ENCODE peak calls at places on chromosome 20, in five cellular contexts. I, B, G, T and C are unnamed samples.

GRCh38 chr20:14264869-14265268 is 72.5 kb downstream of the FLRT3 start:
- DNase-seq in B (peak), G (no peak), T (no peak), I (no peak), C (no peak)

GRCh38 chr20:31975874-31976273 is 7.9 kb downstream of the XKR7 start:
- DNase-seq in I (no peak), B (no peak), G (no peak), T (no peak), C (no peak)

GRCh38 chr20:41889125-41889870 is 271.1 kb upstream of the CHD6 start:
- DNase-seq in B (peak), I (no peak), T (no peak), G (no peak), C (no peak)

GRCh38 chr20:59680148-59680650 is 75.9 kb downstream of the PHACTR3 start:
- DNase-seq in B (no peak), I (no peak), G (no peak), T (no peak), C (no peak)

GRCh38 chr20:61516398-61517208 is 264.5 kb downstream of the CDH4 start:
- DNase-seq in T (no peak), G (no peak), B (no peak), I (no peak), C (no peak)

GRCh38 chr20:34586488-34587163 is 28.1 kb downstream of the MAP1LC3A start:
- DNase-seq in B (no peak), T (no peak), G (no peak), I (no peak), C (no peak)

GRCh38 chr20:5080384-5080877 is 39.3 kb downstream of the PCNA start:
- DNase-seq in I (no peak), B (no peak), G (peak), T (no peak), C (peak)

GRCh38 chr20:46959081-46959692 is 64.5 kb downstream of the EYA2 start:
- DNase-seq in I (no peak), T (peak), B (peak), G (no peak), C (no peak)

GRCh38 chr20:59938221-59938620 is 1.9 kb downstream of the PPP1R3D start:
- DNase-seq in I (no peak), T (no peak), G (no peak), B (peak), C (no peak)

GRCh38 chr20:32966881-32967781 is 37.1 kb downstream of the SUN5 start:
- DNase-seq in I (no peak), T (no peak), B (no peak), G (peak), C (peak)

GRCh38 chr20:9147553-9148024 is 78.7 kb downstream of the PLCB4 start:
- DNase-seq in G (no peak), T (no peak), B (peak), I (no peak), C (no peak)

GRCh38 chr20:58395604-58396003 is 6.6 kb downstream of the VAPB start:
- DNase-seq in T (no peak), G (no peak), I (no peak), B (no peak), C (no peak)

GRCh38 chr20:33005132-33005566 is 916 bp upstream of the SUN5 start:
- DNase-seq in T (no peak), G (peak), B (peak), I (no peak), C (no peak)